ENCODE peak calls at places on chromosomes 5 and 9, in four cellular contexts. Z, E, Q and V are unnamed samples.

GRCh38 chr5:79702606-79703380 is 13.2 kb downstream of the CMYA5 start:
- DNase-seq in Q (peak), Z (no peak), E (no peak), V (no peak)

GRCh38 chr9:2496934-2497333 is 124.7 kb upstream of the VLDLR start:
- DNase-seq in E (no peak), Q (no peak), Z (no peak), V (no peak)

GRCh38 chr9:128435611-128436010 is 15.0 kb downstream of the CERCAM start:
- DNase-seq in Z (no peak), Q (no peak), E (no peak), V (no peak)

GRCh38 chr5:34923694-34924461 is 5.5 kb upstream of the DNAJC21 start:
- DNase-seq in Q (peak), E (no peak), Z (no peak), V (no peak)

GRCh38 chr5:65137631-65138030 is 344.1 kb downstream of the ADAMTS6 start:
- DNase-seq in E (no peak), Z (no peak), Q (no peak), V (no peak)

GRCh38 chr9:89319015-89319905 is 960 bp downstream of the SECISBP2 start:
- DNase-seq in Q (no peak), E (no peak), Z (no peak), V (no peak)

GRCh38 chr9:136103651-136104487 is 8.8 kb upstream of the NACC2 start:
- DNase-seq in Z (no peak), E (no peak), Q (no peak), V (no peak)

GRCh38 chr5:61840354-61840753 is 465.7 kb upstream of the KIF2A start:
- DNase-seq in Z (no peak), Q (no peak), E (no peak), V (no peak)

GRCh38 chr9:6007770-6008168 is 7.7 kb downstream of the RANBP6 start:
- DNase-seq in Q (peak), Z (peak), E (peak), V (peak)

GRCh38 chr5:73412597-73412988 is 36.0 kb downstream of the FOXD1 start:
- DNase-seq in Q (peak), E (no peak), Z (no peak), V (no peak)

GRCh38 chr9:101512116-101512515 is 21.5 kb upstream of the RNF20 start:
- DNase-seq in Z (no peak), Q (no peak), E (no peak), V (no peak)

GRCh38 chr5:172533058-172533398 is 78.7 kb upstream of the SH3PXD2B start:
- DNase-seq in E (no peak), Z (no peak), Q (no peak), V (no peak)

GRCh38 chr9:88809836-88810235 is 181.4 kb upstream of the S1PR3 start:
- DNase-seq in E (no peak), Z (no peak), Q (no peak), V (no peak)

GRCh38 chr5:173042708-173043107 is 13.4 kb upstream of the CREBRF start:
- DNase-seq in E (no peak), Q (no peak), Z (no peak), V (no peak)

GRCh38 chr9:136346157-136346481 is 17.4 kb downstream of the DNLZ start:
- DNase-seq in E (no peak), Z (no peak), Q (no peak), V (no peak)

GRCh38 chr5:111741270-111741669 is 15.7 kb downstream of the NREP start:
- DNase-seq in Q (no peak), Z (no peak), E (no peak), V (no peak)

GRCh38 chr5:150789943-150790611 is 11.5 kb downstream of the SMIM3 start:
- DNase-seq in E (no peak), Z (no peak), Q (peak), V (peak)

GRCh38 chr9:127876026-127876763 is 1.3 kb downstream of the AK1 start:
- DNase-seq in E (no peak), Q (no peak), Z (no peak), V (no peak)

GRCh38 chr5:84113246-84114118 is 271.2 kb downstream of the EDIL3 start:
- DNase-seq in Z (no peak), E (no peak), Q (no peak), V (no peak)

GRCh38 chr5:40043916-40044315 is 619.1 kb upstream of the DAB2 start:
- DNase-seq in Z (no peak), Q (no peak), E (no peak), V (no peak)

GRCh38 chr5:149271717-149272558 is at the start of gene AFAP1L1:
- DNase-seq in Z (no peak), Q (peak), E (no peak), V (peak)